ENCODE peak calls at places on chromosomes 11 and 22, in eight cellular contexts. G is Panc1, N is GM23338, I is upper lobe of left lung, H is HCT116, J is HepG2, P is GM12878, D is K562. A is an unnamed sample.

GRCh38 chr11:35682230-35683195 is 19.9 kb downstream of the TRIM44 start:
- ATAC-seq in J (peak; percentile 81), N (peak; percentile 39), D (peak; percentile 22), H (no peak), I (no peak), G (peak; percentile 26), P (no peak), A (no peak)

GRCh38 chr11:132158696-132159095 is 788.3 kb downstream of the NTM start:
- ATAC-seq in N (no peak), D (no peak), G (no peak), J (no peak), P (no peak), I (no peak), H (no peak), A (no peak)

GRCh38 chr11:44463751-44464150 is 101.7 kb upstream of the CD82 start:
- ATAC-seq in I (no peak), N (no peak), P (no peak), D (no peak), H (no peak), J (no peak), G (no peak), A (no peak)

GRCh38 chr22:19756288-19757128 is 4.1 kb upstream of the TBX1 start:
- ATAC-seq in G (peak; percentile 24), I (peak; percentile 65), N (peak; percentile 6), J (peak; percentile 64), H (peak; percentile 88), D (peak; percentile 87), P (peak; percentile 87), A (no peak)

GRCh38 chr22:37100589-37101127 is 8.9 kb downstream of the TMPRSS6 start:
- ATAC-seq in D (no peak), H (no peak), J (no peak), N (no peak), I (peak; percentile 53), G (no peak), P (peak; percentile 88), A (no peak)

GRCh38 chr11:44990665-44991064 is 40.0 kb upstream of the TP53I11 start:
- ATAC-seq in G (no peak), D (no peak), H (no peak), P (no peak), I (no peak), J (no peak), N (no peak), A (no peak)

GRCh38 chr11:101913631-101914030 is 1.2 kb upstream of the CEP126 start:
- ATAC-seq in D (no peak), G (no peak), J (no peak), N (no peak), H (no peak), P (no peak), I (no peak), A (no peak)

GRCh38 chr22:36406139-36406538 is 18.4 kb upstream of the MYH9 start:
- ATAC-seq in D (no peak), G (no peak), P (peak; percentile 14), I (peak; percentile 15), J (no peak), N (no peak), H (no peak), A (no peak)

GRCh38 chr11:44915621-44916020 is 35.1 kb downstream of the TP53I11 start:
- ATAC-seq in H (no peak), D (no peak), I (no peak), P (no peak), J (no peak), N (no peak), G (no peak), A (no peak)

GRCh38 chr22:50105529-50106100 is 15.8 kb downstream of the MOV10L1 start:
- ATAC-seq in P (peak; percentile 78), I (no peak), J (no peak), G (no peak), D (peak; percentile 80), H (no peak), N (no peak), A (no peak)

GRCh38 chr11:63548178-63548577 is 11.6 kb downstream of the PLAAT4 start:
- ATAC-seq in H (no peak), P (no peak), D (no peak), N (no peak), G (no peak), I (no peak), J (no peak), A (no peak)

GRCh38 chr11:46846510-46846830 is 390 bp upstream of the CKAP5 start:
- ATAC-seq in I (no peak), H (peak; percentile 31), P (peak; percentile 8), N (peak; percentile 6), G (peak; percentile 44), J (peak; percentile 10), D (peak; percentile 8), A (peak; percentile 3)

GRCh38 chr11:12683857-12684256 is 9.6 kb downstream of the TEAD1 start:
- ATAC-seq in G (no peak), P (no peak), D (peak; percentile 10), I (no peak), N (no peak), H (no peak), J (no peak), A (no peak)

GRCh38 chr11:106238704-106239360 is 161.4 kb downstream of the AASDHPPT start:
- ATAC-seq in D (no peak), H (no peak), P (peak; percentile 29), N (no peak), J (no peak), I (no peak), G (no peak), A (no peak)

GRCh38 chr11:130049260-130049659 is 20.4 kb upstream of the APLP2 start:
- ATAC-seq in H (no peak), G (no peak), D (peak; percentile 32), J (no peak), I (no peak), N (no peak), P (no peak), A (peak; percentile 78)

GRCh38 chr11:111452817-111453607 is 59.2 kb downstream of the BTG4 start:
- ATAC-seq in H (no peak), P (no peak), J (no peak), D (no peak), N (no peak), I (no peak), G (no peak), A (no peak)

GRCh38 chr22:19867617-19868016 is 12.9 kb upstream of the GNB1L start:
- ATAC-seq in H (no peak), N (no peak), J (no peak), I (no peak), G (no peak), P (no peak), D (no peak), A (no peak)

GRCh38 chr11:119793335-119793984 is 64.5 kb upstream of the NECTIN1 start:
- ATAC-seq in G (no peak), P (no peak), H (no peak), N (peak; percentile 9), D (peak; percentile 40), J (no peak), I (no peak), A (no peak)
- TF ChIP-seq POLR2AphosphoS5 in G (no peak), P (no peak), H (no peak), N (no peak), D (no peak), J (no peak), I (no peak), A (no peak)

GRCh38 chr11:70782401-70782913 is 384.1 kb downstream of the CTTN start:
- ATAC-seq in N (no peak), H (no peak), G (no peak), P (no peak), D (no peak), J (no peak), I (no peak), A (no peak)
- TF ChIP-seq POLR2AphosphoS5 in N (no peak), H (no peak), G (no peak), P (no peak), D (no peak), J (no peak), I (no peak), A (no peak)

GRCh38 chr11:30258679-30259078 is 27.9 kb downstream of the FSHB start:
- ATAC-seq in I (no peak), P (peak; percentile 35), N (no peak), D (no peak), H (no peak), G (no peak), J (no peak), A (no peak)

GRCh38 chr11:30255637-30256036 is 24.8 kb downstream of the FSHB start:
- ATAC-seq in H (no peak), D (no peak), I (no peak), P (peak; percentile 49), J (no peak), N (no peak), G (no peak), A (no peak)

GRCh38 chr11:30257058-30257457 is 26.2 kb downstream of the FSHB start:
- ATAC-seq in I (no peak), G (no peak), P (no peak), H (no peak), D (no peak), N (no peak), J (no peak), A (no peak)

DNA sequence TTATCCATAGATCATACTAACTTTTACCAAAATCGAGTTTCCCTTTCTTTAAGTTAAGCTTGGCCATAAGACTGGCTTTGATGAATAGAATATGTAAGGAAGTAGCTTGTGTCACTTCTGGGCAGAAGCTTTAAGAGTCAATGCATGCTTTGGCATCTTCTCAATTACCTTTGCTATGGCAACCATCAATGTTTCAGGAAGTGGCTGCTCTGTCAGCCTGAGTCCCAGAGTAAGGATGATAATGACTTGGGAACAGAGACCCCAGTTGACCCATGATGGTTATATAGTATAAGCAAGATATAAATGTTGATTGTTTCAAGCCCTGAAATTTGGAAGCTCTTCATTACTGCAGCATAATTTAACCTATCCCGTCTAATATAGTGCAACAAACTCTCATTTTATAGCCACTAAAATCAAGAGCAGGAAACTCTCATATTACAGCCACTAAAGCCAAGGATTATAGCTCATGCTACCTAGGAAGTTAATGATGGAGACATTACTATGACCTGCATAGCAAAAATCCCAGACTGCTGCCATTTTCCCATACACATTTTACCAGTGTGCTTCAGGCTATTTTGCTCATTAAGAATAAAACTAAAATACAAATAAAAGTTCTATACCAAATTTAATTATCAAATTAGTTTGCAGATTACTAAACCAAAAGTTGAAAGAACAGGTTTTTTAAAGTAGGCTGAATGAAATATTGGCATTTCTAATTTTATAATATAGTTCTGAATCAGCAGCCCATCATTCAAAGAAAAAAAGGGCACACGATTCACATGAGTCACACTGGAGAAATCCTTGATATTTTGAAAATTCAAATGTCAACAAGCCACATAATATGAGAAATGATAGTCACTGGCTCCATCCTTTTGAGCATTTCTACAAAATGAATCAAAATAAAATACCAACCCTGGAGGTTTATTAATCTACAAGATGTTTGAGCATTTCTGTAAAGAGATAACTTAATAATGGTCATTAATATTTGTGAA is 23.8 kb downstream of the FSHB start:
- ATAC-seq in I (no peak), D (no peak), J (no peak), H (no peak), G (no peak), N (no peak), P (peak; percentile 47), A (no peak)
- TF ChIP-seq POLR2AphosphoS5 in I (no peak), D (no peak), J (no peak), H (no peak), G (no peak), N (no peak), P (no peak), A (no peak)

GRCh38 chr11:94649925-94650623 is 82.9 kb downstream of the PIWIL4 start:
- ATAC-seq in H (no peak), D (no peak), N (peak; percentile 80), I (no peak), G (no peak), J (no peak), P (no peak), A (no peak)
- TF ChIP-seq POLR2AphosphoS5 in H (no peak), D (no peak), N (peak; percentile 65), I (no peak), G (no peak), J (no peak), P (no peak), A (no peak)